ENCODE peak calls at places on chromosomes 3 and 15, in four cellular contexts. One of them, this sample, is unnamed.

GRCh38 chr15:90865702-90866101 is 2.7 kb upstream of the FURIN start:
- DNase-seq in activated naive CD8-positive, alpha-beta T cell treated with anti-CD3 and anti-CD28 coated beads, Interleukin-2, amount 50 U/mL, for 24 hours: no peak
- DNase-seq in C1 segment of cervical spinal cord: no peak
- DNase-seq in H9: no peak
- DNase-seq in this sample: no peak

GRCh38 chr15:45795487-45796069 is 160.7 kb downstream of the SQOR start:
- DNase-seq in H9: peak
- DNase-seq in C1 segment of cervical spinal cord: no peak
- DNase-seq in activated naive CD8-positive, alpha-beta T cell treated with anti-CD3 and anti-CD28 coated beads, Interleukin-2, amount 50 U/mL, for 24 hours: no peak
- DNase-seq in this sample: peak

GRCh38 chr3:170848294-170848917 is 21.6 kb downstream of the RPL22L1 start:
- DNase-seq in C1 segment of cervical spinal cord: no peak
- DNase-seq in H9: no peak
- DNase-seq in activated naive CD8-positive, alpha-beta T cell treated with anti-CD3 and anti-CD28 coated beads, Interleukin-2, amount 50 U/mL, for 24 hours: no peak
- DNase-seq in this sample: no peak

GRCh38 chr3:83632526-83632925 is 1326.3 kb upstream of the CADM2 start:
- DNase-seq in activated naive CD8-positive, alpha-beta T cell treated with anti-CD3 and anti-CD28 coated beads, Interleukin-2, amount 50 U/mL, for 24 hours: no peak
- DNase-seq in C1 segment of cervical spinal cord: no peak
- DNase-seq in H9: no peak
- DNase-seq in this sample: no peak

GRCh38 chr15:101702077-101702476 is 22.2 kb downstream of the TARS3 start:
- DNase-seq in activated naive CD8-positive, alpha-beta T cell treated with anti-CD3 and anti-CD28 coated beads, Interleukin-2, amount 50 U/mL, for 24 hours: no peak
- DNase-seq in C1 segment of cervical spinal cord: no peak
- DNase-seq in H9: no peak
- DNase-seq in this sample: no peak

GRCh38 chr3:11128682-11129632 is 25.3 kb upstream of the HRH1 start:
- DNase-seq in activated naive CD8-positive, alpha-beta T cell treated with anti-CD3 and anti-CD28 coated beads, Interleukin-2, amount 50 U/mL, for 24 hours: no peak
- DNase-seq in C1 segment of cervical spinal cord: no peak
- DNase-seq in H9: no peak
- DNase-seq in this sample: no peak

GRCh38 chr15:73564255-73564654 is 68.9 kb downstream of the NPTN start:
- DNase-seq in C1 segment of cervical spinal cord: no peak
- DNase-seq in activated naive CD8-positive, alpha-beta T cell treated with anti-CD3 and anti-CD28 coated beads, Interleukin-2, amount 50 U/mL, for 24 hours: no peak
- DNase-seq in H9: no peak
- DNase-seq in this sample: no peak

GRCh38 chr3:138935864-138936762 is 10.8 kb downstream of the FOXL2 start:
- DNase-seq in activated naive CD8-positive, alpha-beta T cell treated with anti-CD3 and anti-CD28 coated beads, Interleukin-2, amount 50 U/mL, for 24 hours: peak
- DNase-seq in C1 segment of cervical spinal cord: peak
- DNase-seq in H9: peak
- DNase-seq in this sample: no peak

GRCh38 chr3:63450634-63451363 is 172.7 kb downstream of the SYNPR start:
- DNase-seq in activated naive CD8-positive, alpha-beta T cell treated with anti-CD3 and anti-CD28 coated beads, Interleukin-2, amount 50 U/mL, for 24 hours: no peak
- DNase-seq in C1 segment of cervical spinal cord: no peak
- DNase-seq in H9: no peak
- DNase-seq in this sample: no peak

GRCh38 chr15:84810073-84810840 is 6.9 kb upstream of the ALPK3 start:
- DNase-seq in activated naive CD8-positive, alpha-beta T cell treated with anti-CD3 and anti-CD28 coated beads, Interleukin-2, amount 50 U/mL, for 24 hours: no peak
- DNase-seq in H9: no peak
- DNase-seq in C1 segment of cervical spinal cord: peak
- DNase-seq in this sample: no peak

GRCh38 chr3:77041756-77042155 is 1.9 kb downstream of the ROBO2 start:
- DNase-seq in H9: no peak
- DNase-seq in C1 segment of cervical spinal cord: no peak
- DNase-seq in activated naive CD8-positive, alpha-beta T cell treated with anti-CD3 and anti-CD28 coated beads, Interleukin-2, amount 50 U/mL, for 24 hours: no peak
- DNase-seq in this sample: no peak

GRCh38 chr15:63371297-63371918 is 10.2 kb downstream of the CA12 start:
- DNase-seq in H9: no peak
- DNase-seq in activated naive CD8-positive, alpha-beta T cell treated with anti-CD3 and anti-CD28 coated beads, Interleukin-2, amount 50 U/mL, for 24 hours: no peak
- DNase-seq in C1 segment of cervical spinal cord: no peak
- DNase-seq in this sample: no peak